ENCODE peak calls at places on chromosomes 11 and 22, in eight cellular contexts. X, L, O, Y, P, V, Q and D are unnamed samples.

GRCh38 chr22:29454186-29454745 is 15.9 kb downstream of the RFPL1 start:
- DNase-seq in V (no peak), Y (no peak), Q (no peak), P (no peak), L (no peak), O (no peak), X (no peak), D (no peak)

GRCh38 chr11:83033972-83034672 is 37.6 kb downstream of the RAB30 start:
- DNase-seq in X (no peak), O (no peak), V (peak; percentile 57), Q (peak; percentile 55), P (peak; percentile 63), Y (no peak), L (peak; percentile 19), D (no peak)

GRCh38 chr11:66996609-66997273 is 21.6 kb downstream of the C11orf86 start:
- DNase-seq in L (no peak), O (no peak), P (no peak), Q (peak; percentile 45), Y (no peak), V (peak; percentile 68), X (no peak), D (no peak)

GRCh38 chr22:22060200-22061084 is 77.9 kb upstream of the TOP3B start:
- DNase-seq in V (peak; percentile 24), X (peak; percentile 25), Y (no peak), P (peak; percentile 44), O (peak; percentile 38), Q (peak; percentile 74), L (peak; percentile 86), D (no peak)

GRCh38 chr11:61507962-61508824 is at the start of gene LRRC10B:
- DNase-seq in X (no peak), V (peak; percentile 20), Q (no peak), O (peak; percentile 47), Y (no peak), P (peak; percentile 85), L (peak; percentile 86), D (no peak)

GRCh38 chr11:2580444-2581050 is 119.2 kb downstream of the KCNQ1OT1 start:
- DNase-seq in P (peak; percentile 6), V (no peak), O (peak; percentile 6), L (no peak), X (no peak), Y (no peak), Q (peak; percentile 20), D (no peak)

GRCh38 chr11:73980001-73980960 is 2.4 kb downstream of the UCP2 start:
- DNase-seq in P (peak; percentile 83), L (no peak), Y (peak; percentile 32), Q (peak; percentile 63), O (peak; percentile 64), V (peak; percentile 26), X (peak; percentile 43), D (peak; percentile 60)

GRCh38 chr22:44411226-44412135 is 86.6 kb downstream of the RTL6 start:
- DNase-seq in Q (peak; percentile 39), L (no peak), P (no peak), V (no peak), Y (no peak), O (no peak), X (no peak), D (no peak)

GRCh38 chr11:79441159-79441875 is 487 bp upstream of the TENM4 start:
- DNase-seq in L (peak; percentile 35), P (no peak), X (no peak), Q (no peak), O (no peak), V (peak; percentile 18), Y (no peak), D (no peak)